ENCODE peak calls at places on chromosomes 6 and 20, in four cellular contexts. One of them, this sample, is unnamed.

GRCh38 chr6:134065706-134066105 is 13.3 kb upstream of the SLC2A12 start:
- DNase-seq in T-cell: no peak
- DNase-seq in SJSA1: no peak
- DNase-seq in PC-9: no peak
- DNase-seq in this sample: no peak

GRCh38 chr6:36578030-36578825 is 15.9 kb upstream of the SRSF3 start:
- DNase-seq in T-cell: no peak
- DNase-seq in SJSA1: no peak
- DNase-seq in PC-9: no peak
- DNase-seq in this sample: no peak

GRCh38 chr6:166286831-166287271 is 21.3 kb downstream of the PRR18 start:
- DNase-seq in T-cell: no peak
- DNase-seq in SJSA1: no peak
- DNase-seq in PC-9: no peak
- DNase-seq in this sample: no peak

GRCh38 chr20:53628076-53628475 is 34.4 kb upstream of the ZNF217 start:
- DNase-seq in T-cell: no peak
- DNase-seq in SJSA1: no peak
- DNase-seq in PC-9: no peak
- DNase-seq in this sample: no peak

GRCh38 chr6:20755631-20756030 is 221.4 kb downstream of the CDKAL1 start:
- DNase-seq in T-cell: no peak
- DNase-seq in SJSA1: no peak
- DNase-seq in PC-9: no peak
- DNase-seq in this sample: no peak

GRCh38 chr20:43995645-43996044 is 81.0 kb downstream of the TOX2 start:
- DNase-seq in T-cell: no peak
- DNase-seq in SJSA1: no peak
- DNase-seq in PC-9: no peak
- DNase-seq in this sample: no peak

GRCh38 chr6:107416179-107416578 is 43.2 kb downstream of the PDSS2 start:
- DNase-seq in T-cell: no peak
- DNase-seq in SJSA1: no peak
- DNase-seq in PC-9: no peak
- DNase-seq in this sample: no peak

GRCh38 chr20:32742322-32743236 is 688 bp downstream of the COMMD7 start:
- DNase-seq in T-cell: no peak
- DNase-seq in SJSA1: no peak
- DNase-seq in PC-9: no peak
- DNase-seq in this sample: no peak

GRCh38 chr20:37650661-37651060 is 43.2 kb upstream of the CTNNBL1 start:
- DNase-seq in T-cell: no peak
- DNase-seq in SJSA1: no peak
- DNase-seq in PC-9: no peak
- DNase-seq in this sample: no peak

GRCh38 chr6:134621858-134622257 is 303.9 kb upstream of the SGK1 start:
- DNase-seq in T-cell: no peak
- DNase-seq in SJSA1: no peak
- DNase-seq in PC-9: peak; percentile 75
- DNase-seq in this sample: no peak

GRCh38 chr6:7121704-7122241 is 14.0 kb downstream of the RREB1 start:
- DNase-seq in T-cell: no peak
- DNase-seq in SJSA1: no peak
- DNase-seq in PC-9: no peak
- DNase-seq in this sample: no peak

GRCh38 chr20:2133318-2134183 is 31.9 kb downstream of the STK35 start:
- DNase-seq in T-cell: no peak
- DNase-seq in SJSA1: no peak
- DNase-seq in PC-9: peak; percentile 81
- DNase-seq in this sample: no peak

GRCh38 chr20:33908351-33908750 is 85.4 kb upstream of the RALY start:
- DNase-seq in T-cell: no peak
- DNase-seq in SJSA1: peak; percentile 54
- DNase-seq in PC-9: peak; percentile 74
- DNase-seq in this sample: no peak

This sample was measured in COR-L47.